ENCODE peak calls at places on chromosome 17, in five cellular contexts. F is GM12865, Y is WTC11, L is choroid plexus epithelial cell, W is progenitor cell of endocrine pancreas. U is an unnamed sample.

GRCh38 chr17:70047619-70048018 is 27.4 kb upstream of the KCNJ16 start:
- DNase-seq in F (no peak), Y (no peak), L (peak; percentile 59), W (no peak), U (no peak)

GRCh38 chr17:80990921-80991644 is 558 bp upstream of the CHMP6 start:
- DNase-seq in F (no peak), Y (no peak), L (no peak), W (no peak), U (peak; percentile 13)

GRCh38 chr17:63476494-63476856 is 386 bp upstream of the ACE start:
- DNase-seq in F (no peak), Y (peak; percentile 65), L (no peak), W (peak; percentile 31), U (no peak)

GRCh38 chr17:53757559-53757958 is 65.2 kb upstream of the KIF2B start:
- DNase-seq in F (no peak), Y (no peak), L (no peak), W (no peak), U (no peak)

GRCh38 chr17:78946131-78946530 is 20.9 kb upstream of the TIMP2 start:
- DNase-seq in F (no peak), Y (no peak), L (no peak), W (no peak), U (no peak)

GRCh38 chr17:36529121-36529520 is 5.5 kb downstream of the MYO19 start:
- DNase-seq in F (no peak), Y (no peak), L (peak; percentile 23), W (no peak), U (no peak)

GRCh38 chr17:74821655-74822328 is 37.9 kb downstream of the GRIN2C start:
- DNase-seq in F (no peak), Y (no peak), L (no peak), W (no peak), U (no peak)

GRCh38 chr17:29070795-29071194 is 27.9 kb downstream of the PIPOX start:
- DNase-seq in F (no peak), Y (no peak), L (no peak), W (no peak), U (no peak)

GRCh38 chr17:17351901-17352781 is 49.0 kb downstream of the NT5M start:
- DNase-seq in F (no peak), Y (no peak), L (peak; percentile 33), W (no peak), U (no peak)

GRCh38 chr17:73546770-73547345 is 97.4 kb downstream of the SDK2 start:
- DNase-seq in F (peak; percentile 38), Y (peak; percentile 71), L (peak; percentile 38), W (no peak), U (no peak)

GRCh38 chr17:46873941-46874645 is 22.7 kb downstream of the WNT9B start:
- DNase-seq in F (no peak), Y (no peak), L (no peak), W (no peak), U (no peak)

GRCh38 chr17:9238340-9239259 is 217.3 kb downstream of the NTN1 start:
- DNase-seq in F (no peak), Y (no peak), L (no peak), W (no peak), U (no peak)

DNA sequence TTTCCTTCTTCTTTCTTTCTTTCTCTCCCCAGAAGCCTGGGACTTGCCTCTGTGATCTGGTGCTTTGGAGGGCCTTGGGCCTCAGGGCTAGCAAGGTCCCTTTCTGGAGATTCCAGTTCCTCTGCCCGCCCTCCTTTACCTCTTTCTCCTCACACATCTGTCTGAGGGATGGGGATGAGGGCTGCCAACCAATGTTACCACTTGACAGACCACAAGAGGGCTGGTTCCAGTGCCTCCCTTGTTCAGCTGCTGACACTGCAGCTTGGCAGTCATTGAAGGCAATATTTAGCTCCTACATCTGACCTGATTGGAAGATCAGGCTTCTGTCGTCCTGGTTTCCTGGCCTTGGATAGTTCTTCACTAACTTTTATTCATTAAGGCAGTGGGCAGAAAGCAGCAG is 3.6 kb upstream of the ZNF652 start:
- DNase-seq in F (peak; percentile 40), Y (peak; percentile 52), L (peak; percentile 27), W (no peak), U (no peak)
- TF ChIP-seq CTCF in F (no peak), Y (no peak), L (no peak), W (peak; percentile 12), U (peak; percentile 32)

GRCh38 chr17:61206922-61207321 is 192.7 kb upstream of the TBX2 start:
- DNase-seq in F (no peak), Y (no peak), L (no peak), W (no peak), U (no peak)
- TF ChIP-seq CTCF in F (no peak), Y (no peak), L (no peak), W (no peak), U (no peak)

DNA sequence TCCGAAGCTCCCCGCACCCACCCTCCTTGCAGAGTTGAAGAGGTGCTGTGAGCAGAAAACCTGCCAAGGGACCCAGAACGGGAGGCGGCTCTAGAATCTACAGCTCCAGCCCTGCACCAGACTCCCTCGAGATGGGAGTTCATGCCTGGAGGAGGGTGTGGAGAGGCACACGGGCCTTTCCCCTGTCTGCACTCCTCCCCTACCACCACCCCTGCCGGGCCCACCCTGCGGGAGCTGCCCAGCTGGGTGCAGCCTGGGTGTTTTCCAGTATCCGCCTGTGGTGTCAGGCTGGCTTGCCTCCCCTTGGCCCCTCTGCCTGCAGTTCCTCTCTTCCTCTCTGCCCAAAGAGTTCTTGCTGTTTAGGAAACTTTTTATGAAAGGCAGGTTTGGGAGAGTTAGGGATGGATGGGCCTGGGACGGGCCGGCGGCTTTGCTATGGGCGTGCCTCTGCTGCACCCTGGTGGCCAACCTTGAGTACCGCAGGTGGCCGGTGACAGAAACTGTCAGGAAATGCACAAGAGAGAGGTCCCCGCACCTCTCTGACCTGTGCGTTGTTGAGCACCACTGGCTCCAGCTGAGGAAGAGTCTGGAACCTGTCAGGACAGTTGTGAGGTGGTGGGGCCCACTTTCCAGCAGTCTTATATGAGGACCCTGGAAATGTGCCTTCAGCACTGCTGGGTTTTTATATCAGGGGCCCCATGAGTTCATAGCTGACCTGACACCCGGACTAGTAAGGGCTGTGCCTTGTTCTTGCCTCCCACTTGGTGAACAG is 354.1 kb downstream of the SEC14L1 start:
- DNase-seq in F (peak; percentile 79), Y (peak; percentile 90), L (peak; percentile 74), W (peak; percentile 74), U (peak; percentile 56)
- TF ChIP-seq CTCF in F (peak; percentile 95), Y (peak; percentile 99), L (peak; percentile 94), W (peak; percentile 90), U (peak; percentile 92)

DNA sequence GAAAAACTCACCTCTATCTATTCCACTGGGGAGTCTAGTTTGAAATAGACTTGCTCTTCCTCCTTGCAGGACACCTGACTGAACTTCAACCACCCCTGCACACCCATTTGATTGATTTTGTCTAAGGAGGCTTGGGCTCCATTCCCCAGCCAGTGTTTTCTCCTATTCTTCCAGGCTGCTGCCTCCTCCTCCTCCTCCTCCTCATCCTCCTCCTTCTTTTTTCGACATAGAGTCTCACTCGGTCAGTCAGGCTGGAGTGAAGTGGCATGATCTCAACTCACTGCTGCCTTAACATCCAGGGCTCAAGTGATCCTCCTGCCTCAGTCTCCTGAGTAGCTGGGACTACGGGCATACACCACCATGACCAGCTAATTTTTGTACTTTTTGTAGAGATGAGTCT is 1.8 kb upstream of the DLX4 start:
- DNase-seq in F (no peak), Y (no peak), L (no peak), W (no peak), U (no peak)
- TF ChIP-seq CTCF in F (no peak), Y (no peak), L (no peak), W (no peak), U (no peak)

DNA sequence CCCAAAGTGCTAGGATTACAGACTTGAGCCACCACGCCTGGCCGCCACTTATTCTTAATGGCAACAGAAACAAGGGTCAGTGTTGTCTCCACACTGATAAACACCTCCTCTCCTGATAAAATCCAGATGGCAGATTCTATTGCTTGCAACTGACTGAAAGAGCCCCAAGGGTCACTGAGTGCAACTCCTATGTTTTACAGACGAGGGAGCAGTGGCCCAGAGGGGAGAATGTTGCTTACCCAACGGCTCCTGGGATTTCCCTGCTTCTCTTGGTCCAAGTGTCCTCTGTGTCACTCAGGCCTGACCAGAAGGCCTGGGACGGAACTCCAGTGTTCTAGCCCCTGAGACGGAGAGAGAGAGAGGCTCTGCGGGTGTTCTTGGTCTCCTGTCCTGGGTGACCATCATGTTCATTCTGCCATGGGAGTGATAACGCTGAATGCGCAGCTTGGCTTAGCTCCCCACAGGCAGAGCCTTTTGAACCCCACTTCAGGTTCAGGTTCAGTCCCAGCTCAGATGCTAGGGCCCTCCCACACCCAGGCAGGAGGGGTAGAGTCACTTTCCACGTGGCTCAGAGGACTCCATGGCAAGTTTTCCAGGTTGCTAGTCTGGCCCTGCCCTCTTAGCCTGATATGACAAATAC is 77.3 kb upstream of the NLRP1 start:
- DNase-seq in F (no peak), Y (peak; percentile 18), L (no peak), W (no peak), U (no peak)
- TF ChIP-seq CTCF in F (no peak), Y (no peak), L (no peak), W (no peak), U (no peak)

DNA sequence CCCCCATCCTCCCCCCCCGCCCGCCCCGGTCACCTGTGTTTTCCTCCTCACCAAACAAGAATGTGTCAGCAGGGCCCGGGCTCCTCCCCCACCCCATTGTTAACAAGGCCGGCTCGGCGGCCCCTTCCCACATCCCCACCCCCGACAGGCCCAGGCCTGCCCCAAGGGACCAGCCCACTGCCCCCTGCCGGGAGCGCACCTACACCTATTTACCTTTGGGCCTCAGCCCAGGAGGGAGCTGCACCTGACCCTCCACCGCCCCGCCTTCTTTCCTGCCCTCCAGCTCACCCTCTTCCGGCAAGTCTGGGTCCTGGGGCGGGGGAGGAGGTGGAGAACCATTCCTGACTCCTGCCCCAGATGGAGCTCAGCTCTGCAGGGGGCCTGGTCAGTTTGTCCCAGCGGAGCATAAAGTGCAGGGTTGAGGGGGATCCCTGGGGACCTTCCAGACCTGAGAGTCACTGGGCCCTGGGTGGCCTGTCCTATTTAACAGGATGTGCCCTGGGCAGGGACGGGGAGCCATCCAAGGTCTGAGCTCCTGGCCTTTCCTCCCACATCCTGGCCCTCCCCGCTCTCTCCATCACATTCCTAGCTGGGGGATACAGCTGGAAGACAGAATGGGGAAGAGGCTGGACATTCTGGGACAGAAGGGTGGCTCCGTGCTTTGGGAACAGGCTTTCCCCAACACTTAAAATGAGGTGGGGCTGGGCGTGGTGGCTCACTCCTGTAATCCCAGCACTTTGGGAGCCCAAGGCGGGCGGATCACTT is 8.3 kb downstream of the FOXJ1 start:
- DNase-seq in F (no peak), Y (peak; percentile 83), L (no peak), W (peak; percentile 93), U (no peak)
- TF ChIP-seq CTCF in F (no peak), Y (no peak), L (no peak), W (peak; percentile 60), U (no peak)

GRCh38 chr17:57906910-57907309 is 48.3 kb downstream of the CUEDC1 start:
- DNase-seq in F (peak; percentile 14), Y (peak; percentile 63), L (no peak), W (no peak), U (no peak)
- TF ChIP-seq CTCF in F (peak; percentile 0), Y (no peak), L (peak; percentile 36), W (peak; percentile 28), U (peak; percentile 4)

GRCh38 chr17:44708401-44709263 is at the start of gene DBF4B:
- DNase-seq in F (peak; percentile 95), Y (peak; percentile 79), L (peak; percentile 94), W (peak; percentile 63), U (peak; percentile 71)
- TF ChIP-seq CTCF in F (no peak), Y (no peak), L (no peak), W (no peak), U (no peak)

DNA sequence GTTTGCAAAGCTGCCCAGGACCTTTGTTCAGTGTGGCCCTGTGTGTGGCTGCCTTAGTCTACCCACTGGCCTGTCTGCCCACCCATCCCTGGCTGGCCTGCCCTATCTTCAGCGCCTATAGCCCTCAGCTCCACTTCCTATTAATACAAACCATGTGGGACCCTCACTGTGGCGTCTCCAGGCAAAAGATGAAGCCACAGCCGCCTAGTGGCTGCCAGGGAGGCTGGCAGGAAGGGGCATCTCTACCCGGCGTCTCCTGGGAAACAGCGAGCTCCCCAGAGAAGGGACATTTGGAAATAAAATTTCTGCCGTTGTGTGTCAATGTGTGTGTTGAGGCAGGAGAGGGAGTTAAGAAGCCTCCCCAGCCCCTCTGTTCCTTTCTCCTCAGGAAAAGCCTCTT is 31.5 kb downstream of the NEUROD2 start:
- DNase-seq in F (peak; percentile 9), Y (peak; percentile 62), L (no peak), W (no peak), U (no peak)
- TF ChIP-seq CTCF in F (peak; percentile 59), Y (peak; percentile 44), L (peak; percentile 62), W (peak; percentile 67), U (peak; percentile 59)